ENCODE peak calls at places on chromosomes 6 and 20, in five cellular contexts. I, H, F, W and L are unnamed samples.

GRCh38 chr6:3457710-3458605 is 1.1 kb upstream of the SLC22A23 start:
- DNase-seq in W (no peak), I (no peak), F (peak), H (peak), L (no peak)

GRCh38 chr6:108168980-108169800 is 3.4 kb downstream of the NR2E1 start:
- DNase-seq in F (no peak), I (no peak), H (no peak), W (no peak), L (no peak)

GRCh38 chr6:22062807-22063408 is 233.9 kb downstream of the PRL start:
- DNase-seq in F (no peak), H (no peak), W (no peak), I (peak), L (no peak)

GRCh38 chr20:32570401-32571190 is 14.5 kb downstream of the NOL4L start:
- DNase-seq in F (no peak), W (no peak), I (no peak), H (no peak), L (peak)

GRCh38 chr6:165119231-165120020 is 190.0 kb downstream of the C6orf118 start:
- DNase-seq in W (no peak), H (no peak), F (no peak), I (no peak), L (no peak)

GRCh38 chr20:48685300-48685699 is 142.5 kb downstream of the PREX1 start:
- DNase-seq in I (no peak), W (no peak), H (no peak), F (no peak), L (no peak)

GRCh38 chr6:157597461-157598312 is 216.7 kb downstream of the ZDHHC14 start:
- DNase-seq in H (peak), F (peak), I (peak), W (no peak), L (no peak)

GRCh38 chr6:46103437-46103836 is 26.4 kb upstream of the ENPP4 start:
- DNase-seq in W (no peak), F (no peak), I (no peak), H (no peak), L (no peak)

GRCh38 chr6:98929498-98930060 is 18.2 kb downstream of the FBXL4 start:
- DNase-seq in H (no peak), F (no peak), I (no peak), W (peak), L (no peak)

GRCh38 chr6:41713161-41713649 is 22.2 kb downstream of the TFEB start:
- DNase-seq in W (peak), H (peak), I (no peak), F (peak), L (peak)

GRCh38 chr6:163146036-163146435 is 268.5 kb upstream of the QKI start:
- DNase-seq in W (no peak), H (no peak), F (no peak), I (no peak), L (no peak)

GRCh38 chr6:72522735-72523141 is 99.1 kb upstream of the KCNQ5 start:
- DNase-seq in I (no peak), F (no peak), H (no peak), W (no peak), L (no peak)

GRCh38 chr6:169158182-169158573 is 95.5 kb downstream of the THBS2 start:
- DNase-seq in F (no peak), I (no peak), H (no peak), W (peak), L (no peak)

DNA sequence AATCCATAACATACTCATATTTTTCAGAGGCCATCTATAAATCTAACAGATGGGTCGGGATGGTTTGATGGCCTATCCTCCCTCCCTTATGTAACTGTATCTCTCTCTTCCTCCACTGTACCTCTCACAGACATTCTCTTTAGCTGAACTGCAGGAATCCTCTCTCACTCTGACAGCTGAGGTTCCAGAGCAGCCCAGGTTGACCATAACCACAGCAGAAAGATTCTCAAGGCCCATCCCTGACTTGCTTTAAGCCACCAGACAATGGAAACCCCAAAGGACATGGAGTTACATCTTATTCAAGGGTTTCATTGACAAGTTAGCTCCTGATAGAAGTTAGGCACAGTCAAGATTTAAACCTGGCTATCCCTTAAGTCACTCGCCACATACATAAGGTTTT is 112.6 kb downstream of the ZMYND8 start:
- DNase-seq in I (no peak), W (no peak), F (no peak), H (no peak), L (no peak)
- TF ChIP-seq POLR2A in I (no peak), W (no peak), F (no peak), H (no peak), L (no peak)

DNA sequence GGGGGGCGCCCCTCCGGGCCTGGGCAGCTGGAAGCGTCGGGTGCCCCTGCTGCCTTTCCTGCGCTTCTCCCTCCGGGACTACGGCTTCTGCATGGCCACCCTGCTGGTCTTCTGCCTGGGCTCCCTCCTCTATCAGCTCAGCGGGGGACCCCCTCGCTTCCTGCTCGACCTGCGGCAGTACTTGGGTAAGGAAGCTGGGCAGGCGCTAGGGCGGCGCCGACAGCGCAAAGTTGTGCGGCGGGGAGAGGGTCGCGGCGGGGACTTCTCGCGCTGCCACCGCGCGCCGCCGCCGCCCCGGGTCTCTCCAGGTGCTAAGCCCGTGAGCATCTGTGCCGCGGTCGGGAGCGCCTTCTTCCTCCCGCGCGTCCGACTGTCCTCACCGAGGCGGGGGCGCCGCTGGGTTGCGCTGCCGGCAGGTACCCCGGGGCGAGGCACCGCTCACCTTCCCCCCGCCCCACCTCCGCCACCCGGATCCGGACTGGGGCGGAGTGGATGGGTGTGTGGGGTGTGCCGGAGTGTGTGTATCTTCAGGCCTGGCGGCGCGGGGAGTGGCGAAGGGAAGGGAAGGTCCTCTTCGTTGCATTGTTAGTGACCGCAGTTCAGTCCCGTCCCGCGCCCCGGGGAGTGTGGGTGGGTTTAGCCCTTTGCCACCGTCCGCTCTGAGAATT is 797 bp downstream of the UST start:
- DNase-seq in I (peak), W (peak), F (peak), H (peak), L (no peak)
- TF ChIP-seq POLR2A in I (no peak), W (no peak), F (no peak), H (no peak), L (no peak)

GRCh38 chr6:43516697-43517502 is at the start of the genes POLR1C and YIPF3:
- DNase-seq in W (peak), H (peak), I (peak), F (peak), L (peak)
- TF ChIP-seq POLR2A in W (peak), H (peak), I (no peak), F (peak), L (peak)

DNA sequence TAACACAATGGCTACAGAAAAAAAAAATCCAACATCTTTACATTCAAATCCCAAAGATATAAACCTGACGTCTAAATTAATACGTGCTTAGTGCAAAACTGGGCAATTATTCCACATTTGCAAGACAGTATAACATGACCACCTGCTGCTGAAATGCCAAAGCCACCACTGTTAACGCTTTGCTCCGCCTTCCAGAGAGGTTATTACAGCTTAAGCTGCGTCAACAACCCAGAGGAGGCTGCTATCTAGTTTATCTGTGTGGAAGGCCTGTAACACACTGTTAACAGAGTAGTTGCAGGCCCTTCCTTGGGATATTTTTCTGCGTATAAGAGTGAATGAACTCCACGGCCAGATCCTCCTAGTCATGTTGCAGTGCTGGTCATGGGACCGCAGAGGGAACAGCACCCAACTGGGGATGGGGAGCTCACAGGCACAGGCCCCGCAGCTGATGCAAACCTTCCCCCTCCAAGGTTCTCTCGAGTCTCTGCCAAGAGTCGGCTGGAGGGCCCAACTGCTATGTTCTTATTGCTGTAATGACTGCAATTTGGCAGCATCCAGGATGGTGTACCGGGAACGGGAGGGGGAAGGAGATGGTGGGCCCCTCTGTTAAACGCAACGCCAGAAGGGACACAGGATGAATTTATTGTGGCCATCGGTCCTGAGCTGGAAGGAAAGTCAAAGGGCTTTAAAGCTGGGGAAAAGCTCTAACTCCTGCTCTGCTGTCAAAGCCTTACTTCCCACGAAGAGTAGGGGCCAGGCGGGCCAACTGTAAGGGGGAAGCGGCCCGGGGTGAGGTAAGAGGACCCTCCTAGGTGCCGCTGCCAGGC is 971 bp upstream of the NCOA7 start:
- DNase-seq in W (peak), I (peak), F (peak), H (no peak), L (peak)
- TF ChIP-seq POLR2A in W (no peak), I (no peak), F (no peak), H (no peak), L (no peak)